ENCODE peak calls at places on chromosomes 2 and 18, in nine cellular contexts. D is fibroblast of mammary gland, T is esophagus muscularis mucosa, E is brain microvascular endothelial cell, Z is WTC11, V is left ventricle myocardium inferior, W is GM12864, X is foreskin fibroblast, I is uterus. L is an unnamed sample.

GRCh38 chr2:172437419-172438063 is 10.2 kb downstream of the ITGA6 start:
- DNase-seq in D (no peak), T (no peak), E (no peak), Z (no peak), V (no peak), W (no peak), X (no peak), I (no peak), L (no peak)

GRCh38 chr2:131431336-131431735 is 44.6 kb upstream of the TUBA3D start:
- DNase-seq in D (peak), T (no peak), E (no peak), Z (no peak), V (no peak), W (no peak), X (peak), I (no peak), L (no peak)

GRCh38 chr2:224865016-224865415 is 148.9 kb upstream of the CCDC195 start:
- DNase-seq in D (peak), T (no peak), E (no peak), Z (no peak), V (no peak), W (no peak), X (peak), I (no peak), L (no peak)

GRCh38 chr2:104690255-104690999 is 163.5 kb upstream of the POU3F3 start:
- DNase-seq in D (no peak), T (no peak), E (no peak), Z (no peak), V (no peak), W (no peak), X (no peak), I (no peak), L (no peak)

GRCh38 chr2:44746856-44747612 is 194.5 kb upstream of the SIX3 start:
- DNase-seq in D (no peak), T (no peak), E (no peak), Z (no peak), V (no peak), W (no peak), X (peak), I (no peak), L (no peak)

GRCh38 chr18:9055185-9055584 is 47.3 kb upstream of the NDUFV2 start:
- DNase-seq in D (peak), T (no peak), E (no peak), Z (no peak), V (no peak), W (no peak), X (peak), I (no peak), L (no peak)

GRCh38 chr2:101341421-101341820 is 32.9 kb upstream of the RNF149 start:
- DNase-seq in D (no peak), T (no peak), E (no peak), Z (peak), V (no peak), W (no peak), X (no peak), I (no peak), L (no peak)

GRCh38 chr18:22314001-22314400 is 103.7 kb downstream of the CTAGE1 start:
- DNase-seq in D (peak), T (no peak), E (peak), Z (no peak), V (no peak), W (no peak), X (peak), I (peak), L (no peak)

GRCh38 chr2:196046123-196046917 is 22.3 kb downstream of the DNAH7 start:
- DNase-seq in D (no peak), T (no peak), E (peak), Z (no peak), V (no peak), W (no peak), X (no peak), I (no peak), L (no peak)

GRCh38 chr18:56391933-56392590 is 246.3 kb downstream of the TXNL1 start:
- DNase-seq in D (peak), T (no peak), E (no peak), Z (no peak), V (no peak), W (no peak), X (no peak), I (no peak), L (no peak)

GRCh38 chr2:10042301-10043161 is 819 bp upstream of the KLF11 start:
- DNase-seq in D (peak), T (peak), E (peak), Z (peak), V (peak), W (no peak), X (peak), I (peak), L (peak)

GRCh38 chr2:70626254-70626990 is 72.8 kb upstream of the TGFA start:
- DNase-seq in D (no peak), T (no peak), E (no peak), Z (peak), V (no peak), W (no peak), X (no peak), I (no peak), L (no peak)

GRCh38 chr2:158319269-158319668 is 137.3 kb downstream of the CCDC148 start:
- DNase-seq in D (no peak), T (no peak), E (no peak), Z (no peak), V (no peak), W (no peak), X (no peak), I (no peak), L (no peak)

GRCh38 chr2:11744631-11745394 is 1.6 kb upstream of the LPIN1 start:
- DNase-seq in D (peak), T (no peak), E (peak), Z (peak), V (peak), W (no peak), X (peak), I (no peak), L (no peak)
- TF ChIP-seq CTCF in D (peak), T (peak), E (peak), Z (no peak), V (peak), W (peak), X (peak), I (peak), L (no peak)

DNA sequence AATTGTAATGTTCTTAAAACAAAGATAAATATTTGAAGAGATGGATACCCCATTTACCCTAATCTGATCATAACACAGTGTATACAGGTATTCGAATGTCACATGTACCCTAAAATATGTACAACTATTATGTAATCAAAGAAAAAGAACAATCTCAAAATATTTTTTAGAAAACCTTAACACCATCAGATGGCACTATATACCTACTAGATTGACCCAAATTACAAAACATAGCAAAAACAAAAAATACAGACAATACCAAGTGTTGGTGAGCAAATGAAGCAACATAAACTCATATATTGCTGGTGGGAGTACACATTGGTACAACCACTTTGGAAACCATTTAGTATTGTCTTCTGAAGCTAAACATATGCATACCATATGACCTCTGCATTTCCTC is 55.6 kb downstream of the GDF7 start:
- DNase-seq in D (no peak), T (no peak), E (no peak), Z (no peak), V (no peak), W (no peak), X (no peak), I (no peak), L (no peak)
- TF ChIP-seq CTCF in D (no peak), T (no peak), E (no peak), Z (no peak), V (no peak), W (no peak), X (no peak), I (no peak), L (no peak)

DNA sequence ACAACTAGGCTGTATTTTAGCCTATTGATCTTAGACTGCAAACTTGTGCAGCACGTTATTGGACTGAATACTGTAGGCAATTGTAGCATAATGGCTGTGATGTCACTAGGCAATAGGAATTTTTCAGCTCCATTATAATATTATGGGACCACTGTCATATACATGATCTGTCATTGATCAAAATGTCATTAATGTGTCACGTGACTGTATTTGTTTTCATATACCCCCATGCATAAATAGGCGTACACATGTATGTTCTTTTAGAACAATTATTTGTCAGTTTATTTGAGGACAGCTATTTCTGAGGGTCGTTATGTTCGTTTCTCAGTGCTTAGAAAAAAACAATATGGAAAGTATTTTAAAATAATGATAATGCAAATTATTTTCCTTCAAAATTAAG is 111.9 kb upstream of the CDH2 start:
- DNase-seq in D (no peak), T (no peak), E (no peak), Z (no peak), V (no peak), W (no peak), X (no peak), I (no peak), L (no peak)
- TF ChIP-seq CTCF in D (no peak), T (no peak), E (no peak), Z (no peak), V (no peak), W (no peak), X (no peak), I (no peak), L (no peak)

DNA sequence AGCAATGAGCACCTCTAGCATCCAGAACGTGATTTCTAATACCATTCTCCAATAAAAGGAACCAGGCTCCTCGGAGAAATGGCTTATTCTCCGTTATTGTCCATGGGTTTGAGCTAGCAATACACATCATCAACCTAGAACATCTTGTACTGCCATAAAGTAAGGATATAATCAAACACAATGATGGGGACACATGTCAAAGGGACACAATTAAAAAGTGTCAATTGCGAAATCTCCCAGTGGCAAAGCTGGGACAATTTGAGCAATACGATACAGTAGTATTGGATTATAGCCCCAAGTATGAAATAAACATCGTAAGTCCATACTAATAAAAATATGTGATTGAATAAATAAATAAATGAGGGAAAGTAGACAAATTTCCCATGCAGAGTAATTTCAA is 108.4 kb downstream of the CTNNA2 start:
- DNase-seq in D (no peak), T (no peak), E (no peak), Z (no peak), V (no peak), W (no peak), X (no peak), I (no peak), L (no peak)
- TF ChIP-seq CTCF in D (no peak), T (no peak), E (no peak), Z (no peak), V (no peak), W (no peak), X (no peak), I (no peak), L (no peak)

GRCh38 chr2:54658548-54659207 is 64.8 kb upstream of the EML6 start:
- DNase-seq in D (peak), T (no peak), E (no peak), Z (no peak), V (no peak), W (no peak), X (peak), I (no peak), L (no peak)

GRCh38 chr2:54655051-54655809 is 68.2 kb upstream of the EML6 start:
- DNase-seq in D (no peak), T (no peak), E (no peak), Z (no peak), V (no peak), W (no peak), X (peak), I (no peak), L (no peak)

GRCh38 chr2:54656863-54657262 is 66.6 kb upstream of the EML6 start:
- DNase-seq in D (no peak), T (no peak), E (no peak), Z (no peak), V (no peak), W (no peak), X (no peak), I (no peak), L (no peak)

GRCh38 chr2:54660752-54661151 is 62.7 kb upstream of the EML6 start:
- DNase-seq in D (no peak), T (no peak), E (no peak), Z (no peak), V (no peak), W (no peak), X (peak), I (no peak), L (no peak)

DNA sequence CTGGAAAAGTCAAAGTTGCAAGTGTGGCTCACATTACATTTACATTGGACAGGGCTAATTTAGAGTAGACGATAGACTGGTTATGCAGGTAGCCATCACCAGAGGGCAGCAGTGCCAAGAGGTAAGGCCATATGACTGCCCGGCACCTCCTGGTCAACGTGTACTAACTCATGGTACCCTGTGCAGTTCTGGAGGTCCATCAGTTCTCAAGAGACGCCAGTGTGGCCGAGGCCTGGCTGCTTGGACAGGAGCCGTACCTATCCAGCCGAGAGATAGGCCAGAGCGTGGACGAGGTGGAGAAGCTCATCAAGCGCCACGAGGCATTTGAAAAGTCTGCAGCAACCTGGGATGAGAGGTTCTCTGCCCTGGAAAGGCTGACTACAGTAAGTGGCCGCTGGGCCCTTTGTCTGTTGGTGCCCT is 65.8 kb upstream of the EML6 start:
- DNase-seq in D (peak), T (no peak), E (peak), Z (peak), V (peak), W (no peak), X (peak), I (peak), L (no peak)
- TF ChIP-seq CTCF in D (peak), T (peak), E (peak), Z (peak), V (peak), W (peak), X (peak), I (peak), L (peak)

GRCh38 chr2:24827321-24828261 is 34.4 kb downstream of the CENPO start:
- DNase-seq in D (peak), T (no peak), E (peak), Z (peak), V (peak), W (peak), X (peak), I (peak), L (peak)
- TF ChIP-seq CTCF in D (peak), T (peak), E (peak), Z (peak), V (peak), W (peak), X (peak), I (peak), L (peak)

GRCh38 chr2:200795044-200795443 is 16.7 kb upstream of the BZW1 start:
- DNase-seq in D (peak), T (no peak), E (peak), Z (peak), V (peak), W (no peak), X (peak), I (peak), L (no peak)
- TF ChIP-seq CTCF in D (no peak), T (no peak), E (no peak), Z (no peak), V (peak), W (no peak), X (no peak), I (no peak), L (no peak)

GRCh38 chr2:162317910-162318279 is 589 bp downstream of the IFIH1 start:
- DNase-seq in D (peak), T (no peak), E (peak), Z (peak), V (peak), W (no peak), X (peak), I (peak), L (peak)
- TF ChIP-seq CTCF in D (no peak), T (peak), E (no peak), Z (no peak), V (no peak), W (no peak), X (no peak), I (no peak), L (no peak)

DNA sequence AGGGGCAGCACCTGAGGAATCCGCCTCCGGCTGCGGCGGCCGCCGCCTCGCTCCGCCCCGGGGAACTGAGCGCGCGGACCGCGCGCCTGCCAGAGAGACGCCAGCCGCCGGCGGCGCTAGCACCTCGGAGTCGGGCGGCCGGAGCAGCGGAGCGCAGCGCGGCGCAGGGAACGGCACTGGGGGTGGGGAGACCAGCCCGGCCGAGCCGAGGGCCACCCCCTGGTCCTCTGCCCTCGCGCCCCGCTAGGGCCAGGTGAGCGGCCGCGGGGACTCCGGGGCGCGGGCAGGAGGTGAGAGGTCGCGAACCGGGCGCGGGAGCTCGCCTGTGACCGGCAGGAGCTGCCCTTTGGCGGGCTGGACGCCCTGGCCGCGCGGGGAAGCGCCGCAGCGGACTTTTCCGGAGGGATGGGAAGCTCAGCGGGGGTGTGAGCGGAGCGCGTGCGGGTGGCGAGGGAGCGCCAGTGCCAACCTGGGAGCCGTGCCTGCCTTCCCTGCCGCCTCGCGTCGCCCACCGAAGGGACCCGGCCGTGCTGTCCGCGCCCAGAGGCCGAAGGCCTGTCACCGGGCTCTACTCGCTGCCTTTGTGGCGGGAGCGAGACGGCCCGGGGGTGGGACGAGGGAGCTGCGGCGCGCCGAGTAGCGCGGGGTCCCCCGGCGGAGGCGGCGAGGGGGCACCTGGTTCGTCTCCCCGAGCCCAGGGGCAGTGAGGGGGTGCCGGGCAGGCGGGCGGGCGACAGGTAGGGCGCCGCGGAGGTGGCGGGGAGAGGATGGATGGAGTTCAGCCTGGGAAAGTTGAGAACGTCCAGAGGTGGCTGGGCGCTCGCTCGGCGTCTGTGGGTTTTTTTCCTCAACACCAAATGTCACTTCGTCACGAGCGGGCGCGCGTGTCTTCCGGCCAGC is at the start of gene GREB1L:
- DNase-seq in D (peak), T (no peak), E (no peak), Z (peak), V (peak), W (no peak), X (peak), I (no peak), L (no peak)
- TF ChIP-seq CTCF in D (peak), T (no peak), E (no peak), Z (no peak), V (peak), W (no peak), X (no peak), I (no peak), L (no peak)